ENCODE peak calls at places on chromosome 10, in nine cellular contexts. J is GM23248, I is colonic mucosa, Q is BJ, N is lower lobe of right lung, L is stomach, M is neuronal stem cell, S is Karpas-422, Y is MM.1S. V is an unnamed sample. For H3K36me3, the result is how much of the 10 kb centered on the place peaks cover.

GRCh38 chr10:119526606-119527592 is 15.6 kb downstream of the RGS10 start:
- DNase-seq in J (no peak), I (no peak), Q (no peak), N (no peak), L (no peak), M (no peak), S (no peak), Y (no peak), V (no peak)

GRCh38 chr10:44046605-44047004 is 338.3 kb downstream of the CXCL12 start:
- DNase-seq in J (peak), I (no peak), Q (no peak), N (no peak), L (peak), M (no peak), S (no peak), Y (no peak), V (peak)

GRCh38 chr10:76149602-76150138 is 718.2 kb downstream of the LRMDA start:
- DNase-seq in J (no peak), I (no peak), Q (no peak), N (no peak), L (no peak), M (no peak), S (no peak), Y (no peak), V (no peak)

GRCh38 chr10:80539421-80539999 is 1.8 kb downstream of the SH2D4B start:
- DNase-seq in J (no peak), I (peak), Q (no peak), N (no peak), L (no peak), M (no peak), S (no peak), Y (no peak), V (no peak)

GRCh38 chr10:75511011-75511410 is 79.6 kb downstream of the LRMDA start:
- DNase-seq in J (no peak), I (no peak), Q (no peak), N (no peak), L (no peak), M (no peak), S (no peak), Y (no peak), V (no peak)

GRCh38 chr10:93062499-93063216 is 2.1 kb downstream of the CYP26C1 start:
- DNase-seq in J (peak), I (peak), Q (no peak), N (peak), L (no peak), M (no peak), S (no peak), Y (peak), V (peak)

GRCh38 chr10:15898046-15898445 is 37.7 kb upstream of the MINDY3 start:
- DNase-seq in J (peak), I (no peak), Q (no peak), N (no peak), L (no peak), M (no peak), S (peak), Y (peak), V (no peak)

GRCh38 chr10:126255313-126255712 is 133.0 kb downstream of the ADAM12 start:
- DNase-seq in J (no peak), I (no peak), Q (no peak), N (no peak), L (no peak), M (no peak), S (no peak), Y (no peak), V (no peak)

GRCh38 chr10:15137636-15138035 is 30.9 kb downstream of the NMT2 start:
- DNase-seq in J (peak), I (no peak), Q (no peak), N (no peak), L (no peak), M (no peak), S (no peak), Y (no peak), V (peak)

GRCh38 chr10:27390681-27391080 is 113.4 kb upstream of the RAB18 start:
- DNase-seq in J (peak), I (no peak), Q (peak), N (no peak), L (no peak), M (no peak), S (no peak), Y (no peak), V (no peak)

GRCh38 chr10:4810093-4810492 is 15.9 kb upstream of the AKR1E2 start:
- DNase-seq in J (no peak), I (no peak), Q (no peak), N (no peak), L (no peak), M (no peak), S (no peak), Y (no peak), V (peak)

GRCh38 chr10:12097791-12098190 is 29.0 kb downstream of the DHTKD1 start:
- DNase-seq in J (no peak), I (peak), Q (no peak), N (no peak), L (no peak), M (no peak), S (no peak), Y (no peak), V (peak)

GRCh38 chr10:93440591-93441012 is 41.5 kb downstream of the MYOF start:
- DNase-seq in J (peak), I (no peak), Q (peak), N (no peak), L (no peak), M (no peak), S (no peak), Y (no peak), V (no peak)

GRCh38 chr10:6227346-6227745 is 24.6 kb downstream of the PFKFB3 start:
- DNase-seq in J (no peak), I (no peak), Q (no peak), N (peak), L (no peak), M (no peak), S (no peak), Y (no peak), V (no peak)

GRCh38 chr10:75497997-75498797 is 66.8 kb downstream of the LRMDA start:
- DNase-seq in J (peak), I (no peak), Q (no peak), N (no peak), L (peak), M (no peak), S (no peak), Y (no peak), V (peak)

GRCh38 chr10:17831896-17832295 is 22.7 kb downstream of the MRC1 start:
- DNase-seq in J (no peak), I (no peak), Q (no peak), N (no peak), L (no peak), M (no peak), S (no peak), Y (no peak), V (no peak)

GRCh38 chr10:117570880-117571279 is 28.3 kb downstream of the EMX2 start:
- DNase-seq in J (no peak), I (no peak), Q (no peak), N (no peak), L (no peak), M (no peak), S (no peak), Y (no peak), V (no peak)

GRCh38 chr10:97228775-97229157 is 43.0 kb upstream of the SLIT1 start:
- DNase-seq in J (no peak), I (no peak), Q (no peak), N (no peak), L (no peak), M (no peak), S (no peak), Y (no peak), V (no peak)

GRCh38 chr10:20128796-20129195 is 312.6 kb downstream of the PLXDC2 start:
- DNase-seq in J (no peak), I (no peak), Q (no peak), N (no peak), L (no peak), M (no peak), S (no peak), Y (no peak), V (no peak)

GRCh38 chr10:34889004-34889869 is 74.1 kb upstream of the PARD3 start:
- DNase-seq in J (peak), I (no peak), Q (no peak), N (no peak), L (no peak), M (no peak), S (no peak), Y (no peak), V (peak)

GRCh38 chr10:75240329-75240728 is 4.6 kb upstream of the COMTD1 start:
- DNase-seq in J (no peak), I (no peak), Q (no peak), N (no peak), L (no peak), M (no peak), S (no peak), Y (no peak), V (no peak)

GRCh38 chr10:34804306-34804705 is 10.8 kb downstream of the PARD3 start:
- DNase-seq in J (no peak), I (no peak), Q (no peak), N (no peak), L (no peak), M (no peak), S (no peak), Y (no peak), V (peak)

GRCh38 chr10:23965123-23965522 is 243.8 kb upstream of the KIAA1217 start:
- DNase-seq in J (no peak), I (no peak), Q (no peak), N (no peak), L (no peak), M (no peak), S (no peak), Y (no peak), V (no peak)

GRCh38 chr10:124596914-124597676 is 135.5 kb downstream of the LHPP start:
- DNase-seq in J (no peak), I (peak), Q (no peak), N (no peak), L (no peak), M (no peak), S (no peak), Y (no peak), V (no peak)

GRCh38 chr10:34079702-34080484 is 735.2 kb downstream of the PARD3 start:
- DNase-seq in J (no peak), I (no peak), Q (no peak), N (no peak), L (no peak), M (no peak), S (no peak), Y (no peak), V (no peak)

GRCh38 chr10:88234332-88234731 is 348.8 kb downstream of the RNLS start:
- DNase-seq in J (no peak), I (peak), Q (no peak), N (no peak), L (peak), M (no peak), S (no peak), Y (no peak), V (no peak)

GRCh38 chr10:91251430-91252056 is 31.1 kb downstream of the PCGF5 start:
- DNase-seq in J (peak), I (peak), Q (peak), N (no peak), L (peak), M (peak), S (peak), Y (peak), V (peak)

GRCh38 chr10:48523820-48524758 is 80.8 kb downstream of the ARHGAP22 start:
- DNase-seq in J (peak), I (no peak), Q (no peak), N (no peak), L (peak), M (peak), S (no peak), Y (no peak), V (no peak)

GRCh38 chr10:130750441-130750840 is 561.1 kb downstream of the TCERG1L start:
- DNase-seq in J (no peak), I (no peak), Q (no peak), N (no peak), L (no peak), M (no peak), S (no peak), Y (no peak), V (no peak)

GRCh38 chr10:114577133-114577532 is 80.9 kb downstream of the ABLIM1 start:
- DNase-seq in J (peak), I (no peak), Q (peak), N (no peak), L (no peak), M (no peak), S (no peak), Y (no peak), V (peak)

GRCh38 chr10:48466611-48467240 is 138.1 kb downstream of the ARHGAP22 start:
- DNase-seq in J (no peak), I (peak), Q (no peak), N (no peak), L (peak), M (no peak), S (no peak), Y (no peak), V (no peak)

GRCh38 chr10:119209050-119209735 is 1.8 kb downstream of the GRK5 start:
- DNase-seq in J (peak), I (peak), Q (no peak), N (peak), L (peak), M (peak), S (peak), Y (no peak), V (peak)

DNA sequence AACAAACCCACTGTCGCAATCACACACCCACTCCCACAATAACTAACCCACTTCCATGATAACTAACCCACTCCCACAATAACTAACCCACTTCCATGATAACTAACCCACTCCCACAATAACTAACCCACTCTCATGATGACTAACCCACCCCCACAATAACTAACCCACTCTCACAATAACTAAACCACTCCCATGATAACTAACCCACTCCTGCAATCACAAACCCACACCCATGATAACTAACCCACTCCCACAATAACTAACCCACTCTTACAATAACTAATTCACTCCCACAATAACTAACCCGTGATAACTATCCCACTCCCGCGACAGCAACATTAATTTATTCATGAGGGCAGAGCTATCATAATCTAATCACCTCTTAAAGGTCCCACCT is 105.8 kb downstream of the COL13A1 start:
- DNase-seq in J (no peak), I (no peak), Q (no peak), N (no peak), L (no peak), M (no peak), S (no peak), Y (no peak), V (no peak)
- H3K36me3 ChIP-seq in J (under half), I (under half), Q (under half), N (under half), L (under half), M (under half), S (under half), Y (under half), V (under half)

GRCh38 chr10:74096777-74097176 is 53.9 kb downstream of the AP3M1 start:
- DNase-seq in J (no peak), I (no peak), Q (no peak), N (no peak), L (no peak), M (no peak), S (peak), Y (no peak), V (no peak)

GRCh38 chr10:74099836-74100235 is 50.8 kb downstream of the AP3M1 start:
- DNase-seq in J (no peak), I (no peak), Q (no peak), N (no peak), L (no peak), M (no peak), S (no peak), Y (no peak), V (no peak)

GRCh38 chr10:74094231-74094630 is 56.4 kb downstream of the AP3M1 start:
- DNase-seq in J (no peak), I (no peak), Q (no peak), N (no peak), L (no peak), M (no peak), S (no peak), Y (no peak), V (no peak)

GRCh38 chr10:74093530-74094164 is 57.0 kb downstream of the AP3M1 start:
- DNase-seq in J (no peak), I (no peak), Q (no peak), N (no peak), L (no peak), M (no peak), S (no peak), Y (no peak), V (no peak)

GRCh38 chr10:74097776-74098175 is 52.9 kb downstream of the AP3M1 start:
- DNase-seq in J (no peak), I (no peak), Q (no peak), N (no peak), L (no peak), M (no peak), S (no peak), Y (no peak), V (no peak)
- H3K36me3 ChIP-seq in J (half or more), I (under half), Q (under half), N (half or more), L (half or more), M (half or more), S (under half), Y (under half), V (half or more)

DNA sequence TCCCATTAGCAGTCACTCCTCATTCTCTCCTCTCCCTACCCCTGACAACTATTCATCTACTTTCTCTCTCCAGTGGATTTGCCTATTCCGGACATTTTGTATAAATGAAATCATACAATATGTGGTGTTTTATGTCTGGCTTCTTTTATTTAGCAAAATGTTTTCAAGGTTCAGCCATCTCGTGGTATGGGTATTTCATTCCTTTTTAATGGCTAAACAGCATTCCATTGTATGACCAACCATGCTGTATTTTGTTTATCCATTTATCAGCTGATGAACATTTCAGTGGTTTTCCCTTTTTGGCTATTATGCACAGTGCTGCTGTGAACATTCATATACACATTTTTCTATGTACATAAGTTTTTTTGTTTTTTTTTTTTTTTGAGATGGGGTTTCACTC is 34.9 kb downstream of the ENTPD7 start:
- DNase-seq in J (peak), I (no peak), Q (peak), N (no peak), L (no peak), M (no peak), S (no peak), Y (no peak), V (peak)
- H3K36me3 ChIP-seq in J (half or more), I (under half), Q (under half), N (half or more), L (half or more), M (half or more), S (under half), Y (under half), V (half or more)

DNA sequence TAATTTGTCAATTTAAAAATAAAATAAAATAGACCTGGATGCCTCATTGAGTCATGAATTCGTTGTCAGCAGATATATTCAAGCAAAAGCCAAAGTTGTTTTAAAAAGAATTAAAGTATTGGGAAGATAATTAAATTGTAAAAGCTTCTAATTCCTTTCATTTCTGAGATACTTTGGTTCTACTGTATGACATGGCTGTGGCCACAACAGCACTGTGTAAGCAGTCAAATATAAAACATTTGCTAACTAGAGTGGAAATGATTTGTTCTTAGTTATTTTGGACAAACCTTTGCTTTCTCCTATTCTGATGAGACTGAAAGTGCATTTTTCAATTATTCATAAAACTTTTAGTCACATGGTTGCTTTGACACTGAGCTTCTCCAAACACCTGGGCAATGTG is 143.6 kb upstream of the FAM13C start:
- DNase-seq in J (peak), I (no peak), Q (no peak), N (no peak), L (no peak), M (no peak), S (no peak), Y (no peak), V (peak)
- H3K36me3 ChIP-seq in J (under half), I (under half), Q (under half), N (under half), L (under half), M (under half), S (under half), Y (under half), V (under half)

DNA sequence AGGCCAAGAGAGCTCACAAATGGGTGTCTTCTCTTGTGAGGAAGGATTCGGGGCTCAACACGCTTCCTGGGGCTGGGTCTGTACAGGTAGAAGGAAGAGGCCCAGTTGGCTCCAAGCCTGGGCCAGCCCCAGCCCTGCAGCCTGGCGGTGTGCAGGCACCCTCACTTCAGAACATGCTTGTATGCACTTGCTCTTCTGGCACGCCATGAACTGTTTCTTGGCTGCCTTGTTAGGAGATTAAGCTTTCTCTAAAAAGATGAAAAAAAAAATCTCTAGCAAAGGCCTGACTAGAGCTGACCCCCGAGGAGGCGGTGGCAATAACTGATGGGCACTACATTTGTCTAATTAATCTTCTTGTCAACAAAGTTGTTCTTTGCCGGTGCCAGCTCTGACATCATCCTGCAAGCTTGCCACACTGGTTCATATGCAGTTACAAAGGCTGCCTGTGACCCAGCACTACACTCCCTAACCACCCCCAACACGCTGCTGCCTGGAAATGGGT is 94.7 kb downstream of the WDR11 start:
- DNase-seq in J (peak), I (no peak), Q (no peak), N (peak), L (peak), M (no peak), S (no peak), Y (no peak), V (peak)
- H3K36me3 ChIP-seq in J (under half), I (under half), Q (under half), N (under half), L (under half), M (under half), S (under half), Y (under half), V (under half)

DNA sequence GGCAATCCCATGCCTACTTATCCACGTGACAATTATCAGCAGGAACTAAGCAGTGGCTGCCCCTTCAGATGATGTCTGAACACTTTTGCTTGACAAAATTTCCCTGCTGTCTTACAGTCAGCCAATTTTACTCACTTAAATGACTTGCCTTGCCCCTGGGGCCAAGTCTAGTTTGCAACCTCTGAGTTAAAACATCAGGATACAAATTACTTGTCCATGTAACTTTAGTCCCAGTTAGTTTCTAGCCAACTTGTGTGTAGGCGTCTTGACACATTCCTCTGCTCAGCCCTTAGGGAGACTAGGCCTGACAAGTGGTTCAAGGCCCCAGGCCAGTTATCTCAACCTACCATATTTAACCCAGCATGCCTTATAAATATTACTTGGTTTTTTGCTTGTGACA is 11.6 kb upstream of the TYSND1 start:
- DNase-seq in J (peak), I (no peak), Q (no peak), N (no peak), L (no peak), M (no peak), S (no peak), Y (no peak), V (no peak)
- H3K36me3 ChIP-seq in J (half or more), I (under half), Q (under half), N (half or more), L (half or more), M (half or more), S (half or more), Y (under half), V (half or more)

GRCh38 chr10:100349672-100350071 is 2.6 kb downstream of the SCD start:
- DNase-seq in J (no peak), I (no peak), Q (no peak), N (no peak), L (no peak), M (no peak), S (no peak), Y (no peak), V (no peak)
- H3K36me3 ChIP-seq in J (under half), I (under half), Q (under half), N (under half), L (under half), M (half or more), S (half or more), Y (under half), V (under half)

V was measured in astrocyte.